ENCODE peak calls at places on chromosome 15, in six cellular contexts. J is left colon, Q is foreskin fibroblast, P is DND-41, K is NAMALWA, T is NCI-H1105. G is an unnamed sample.

GRCh38 chr15:68228143-68228970 is 1.2 kb downstream of the CLN6 start:
- DNase-seq in P (no peak), T (no peak), Q (peak; percentile 8), J (no peak), K (peak; percentile 46), G (no peak)

GRCh38 chr15:31268911-31269784 is 57.5 kb upstream of the KLF13 start:
- DNase-seq in P (peak; percentile 5), T (no peak), J (no peak), K (no peak), Q (no peak), G (no peak)

GRCh38 chr15:38781196-38781595 is 216.6 kb upstream of the RASGRP1 start:
- DNase-seq in K (no peak), T (no peak), P (no peak), Q (no peak), J (no peak), G (no peak)

GRCh38 chr15:63598467-63599400 is 1.5 kb downstream of the FBXL22 start:
- DNase-seq in K (no peak), Q (no peak), J (peak; percentile 84), P (no peak), T (no peak), G (no peak)

GRCh38 chr15:83653639-83654378 is at the start of gene ADAMTSL3:
- DNase-seq in T (peak; percentile 9), P (no peak), Q (peak; percentile 14), K (no peak), J (peak; percentile 47), G (no peak)

GRCh38 chr15:80934761-80935221 is 54.8 kb downstream of the MESD start:
- DNase-seq in J (no peak), P (no peak), Q (no peak), T (no peak), K (no peak), G (no peak)

GRCh38 chr15:92164327-92165000 is 229.2 kb upstream of the ST8SIA2 start:
- DNase-seq in Q (no peak), T (no peak), P (no peak), K (no peak), J (no peak), G (no peak)

GRCh38 chr15:27339138-27339537 is 368.2 kb downstream of the GABRG3 start:
- DNase-seq in J (no peak), P (no peak), Q (no peak), T (no peak), K (no peak), G (no peak)

GRCh38 chr15:25057574-25057973 is 102.8 kb downstream of the SNRPN start:
- DNase-seq in P (peak; percentile 2), K (no peak), J (no peak), Q (no peak), T (no peak), G (no peak)

GRCh38 chr15:55106155-55106554 is 90.6 kb downstream of the RSL24D1 start:
- DNase-seq in J (no peak), K (no peak), T (no peak), Q (no peak), P (no peak), G (no peak)

GRCh38 chr15:100729461-100729860 is 127.1 kb downstream of the ASB7 start:
- DNase-seq in J (no peak), K (no peak), T (no peak), P (no peak), Q (no peak), G (no peak)

GRCh38 chr15:67240235-67241131 is 14.0 kb downstream of the AAGAB start:
- DNase-seq in J (no peak), T (peak; percentile 63), K (peak; percentile 48), P (no peak), Q (no peak), G (peak; percentile 53)

GRCh38 chr15:32636410-32636809 is 5.1 kb upstream of the SCG5 start:
- DNase-seq in J (no peak), P (no peak), T (no peak), Q (no peak), K (no peak), G (no peak)

GRCh38 chr15:66145242-66146182 is 108.0 kb downstream of the MEGF11 start:
- DNase-seq in P (no peak), J (no peak), T (peak; percentile 95), K (no peak), Q (no peak), G (peak; percentile 74)

GRCh38 chr15:70535071-70535954 is 228.0 kb downstream of the UACA start:
- DNase-seq in T (no peak), J (no peak), Q (no peak), K (no peak), P (peak; percentile 81), G (no peak)

GRCh38 chr15:39075311-39075710 is 505.6 kb upstream of the THBS1 start:
- DNase-seq in P (no peak), T (no peak), J (no peak), Q (no peak), K (no peak), G (no peak)

GRCh38 chr15:60591491-60592385 is 112.8 kb upstream of the ICE2 start:
- DNase-seq in Q (peak; percentile 22), T (no peak), K (no peak), J (peak; percentile 34), P (peak; percentile 5), G (no peak)

GRCh38 chr15:39110746-39111145 is 470.1 kb upstream of the THBS1 start:
- DNase-seq in P (no peak), Q (no peak), J (no peak), T (no peak), K (no peak), G (no peak)

GRCh38 chr15:61051570-61052031 is 177.5 kb downstream of the RORA start:
- DNase-seq in J (no peak), P (no peak), T (peak; percentile 36), K (no peak), Q (peak; percentile 66), G (no peak)

GRCh38 chr15:58951388-58952060 is 18.0 kb upstream of the SLTM start:
- DNase-seq in Q (peak; percentile 64), P (no peak), K (no peak), T (peak; percentile 75), J (no peak), G (no peak)

GRCh38 chr15:28994142-28994829 is 108.5 kb downstream of the APBA2 start:
- DNase-seq in J (no peak), P (no peak), K (no peak), Q (no peak), T (no peak), G (no peak)

GRCh38 chr15:48798319-48798718 is 12.6 kb downstream of the CEP152 start:
- DNase-seq in Q (no peak), J (no peak), T (peak; percentile 71), P (no peak), K (no peak), G (no peak)

GRCh38 chr15:63896336-63897115 is 62.8 kb upstream of the HERC1 start:
- DNase-seq in T (no peak), Q (peak; percentile 79), K (no peak), J (no peak), P (no peak), G (no peak)

GRCh38 chr15:75676688-75677475 is 29.2 kb downstream of the SNX33 start:
- DNase-seq in K (no peak), Q (no peak), P (no peak), J (no peak), T (no peak), G (no peak)

GRCh38 chr15:85854345-85855097 is 59.8 kb upstream of the KLHL25 start:
- DNase-seq in K (peak; percentile 83), Q (peak; percentile 45), T (peak; percentile 13), J (no peak), P (peak; percentile 52), G (peak; percentile 52)

GRCh38 chr15:34876640-34877039 is 81.3 kb upstream of the ACTC1 start:
- DNase-seq in P (no peak), K (no peak), Q (no peak), J (no peak), T (no peak), G (no peak)

G was measured in NCI-H774.